ENCODE peak calls at places on chromosomes 13 and 19, in four cellular contexts. E, V, S and R are unnamed samples.

GRCh38 chr13:94435604-94436226 is 43.8 kb downstream of the DCT start:
- DNase-seq in E (no peak), V (no peak), S (peak; percentile 53), R (peak; percentile 41)

GRCh38 chr13:46278474-46278873 is 66.7 kb downstream of the LRRC63 start:
- DNase-seq in E (no peak), V (no peak), S (peak; percentile 6), R (no peak)

GRCh38 chr19:38693380-38694223 is 46.2 kb downstream of the ACTN4 start:
- DNase-seq in E (peak; percentile 47), S (peak; percentile 9), V (no peak), R (peak; percentile 67)

GRCh38 chr19:4284176-4284958 is 5.3 kb downstream of the SHD start:
- DNase-seq in V (no peak), E (no peak), S (peak; percentile 64), R (no peak)

GRCh38 chr13:83221813-83222241 is 660.4 kb downstream of the SLITRK1 start:
- DNase-seq in E (no peak), V (no peak), S (no peak), R (no peak)

GRCh38 chr19:4732680-4733114 is 9.1 kb upstream of the DPP9 start:
- DNase-seq in V (peak; percentile 42), S (peak; percentile 85), E (peak; percentile 33), R (peak; percentile 78)

GRCh38 chr13:70080030-70080429 is 27.6 kb upstream of the ATXN8OS start:
- DNase-seq in V (no peak), E (no peak), S (no peak), R (no peak)

GRCh38 chr13:36418022-36418805 is 14.1 kb upstream of the CCNA1 start:
- DNase-seq in E (no peak), S (no peak), V (no peak), R (no peak)

GRCh38 chr13:65613004-65613403 is 1617.1 kb downstream of the PCDH9 start:
- DNase-seq in V (no peak), E (no peak), S (peak; percentile 12), R (no peak)

GRCh38 chr13:94033830-94034642 is 445.4 kb downstream of the DCT start:
- DNase-seq in V (no peak), S (no peak), E (no peak), R (no peak)

GRCh38 chr13:95607363-95607762 is 37.1 kb downstream of the DZIP1 start:
- DNase-seq in S (no peak), V (no peak), E (no peak), R (no peak)

GRCh38 chr13:30408319-30409101 is 13.8 kb upstream of the UBE2L5 start:
- DNase-seq in S (peak; percentile 88), E (peak; percentile 97), V (peak; percentile 88), R (peak; percentile 91)

GRCh38 chr13:76820759-76821158 is 65.4 kb downstream of the KCTD12 start:
- DNase-seq in E (no peak), S (no peak), V (no peak), R (no peak)

GRCh38 chr19:10290439-10290875 is 705 bp downstream of the ICAM5 start:
- DNase-seq in S (no peak), V (no peak), E (no peak), R (no peak)

GRCh38 chr19:18639706-18640105 is 2.9 kb downstream of the KLHL26 start:
- DNase-seq in V (no peak), E (no peak), S (no peak), R (no peak)

GRCh38 chr13:74026753-74027152 is 107.5 kb downstream of the KLF12 start:
- DNase-seq in V (peak; percentile 64), E (no peak), S (peak; percentile 82), R (peak; percentile 41)

GRCh38 chr13:46134961-46135522 is 30.2 kb upstream of the CPB2 start:
- DNase-seq in E (no peak), S (no peak), V (no peak), R (no peak)

GRCh38 chr19:4343056-4343844 is at the start of gene MPND:
- DNase-seq in V (peak; percentile 84), S (peak; percentile 92), E (peak; percentile 86), R (peak; percentile 96)

GRCh38 chr13:51453959-51454703 is 1.3 kb upstream of the INTS6 start:
- DNase-seq in S (peak; percentile 55), V (no peak), E (no peak), R (peak; percentile 30)

GRCh38 chr13:36158606-36159005 is 27.4 kb upstream of the DCLK1 start:
- DNase-seq in S (no peak), E (no peak), V (no peak), R (no peak)

GRCh38 chr19:48798937-48799336 is 11.9 kb downstream of the BCAT2 start:
- DNase-seq in E (no peak), V (no peak), S (no peak), R (peak; percentile 17)

GRCh38 chr19:29623726-29624488 is 17.8 kb downstream of the POP4 start:
- DNase-seq in E (no peak), S (no peak), V (no peak), R (no peak)

GRCh38 chr13:89097994-89098393 is 1426.8 kb downstream of the SLITRK5 start:
- DNase-seq in S (no peak), E (no peak), V (no peak), R (no peak)

GRCh38 chr13:51910508-51910907 is 48.7 kb downstream of the CCDC70 start:
- DNase-seq in S (no peak), V (no peak), E (no peak), R (no peak)

GRCh38 chr19:16372065-16372915 is 47.7 kb downstream of the KLF2 start:
- DNase-seq in V (no peak), E (no peak), S (no peak), R (no peak)

GRCh38 chr19:11453468-11454341 is 18.3 kb downstream of the PRKCSH start:
- DNase-seq in E (no peak), V (no peak), S (peak; percentile 44), R (peak; percentile 80)

GRCh38 chr13:32252812-32253440 is 62.2 kb downstream of the ZAR1L start:
- DNase-seq in S (no peak), V (no peak), E (no peak), R (no peak)

GRCh38 chr13:35496011-35496410 is 19.5 kb upstream of the MAB21L1 start:
- DNase-seq in S (no peak), V (no peak), E (no peak), R (no peak)

GRCh38 chr19:34134190-34135032 is 37.9 kb upstream of the LSM14A start:
- DNase-seq in S (peak; percentile 93), V (peak; percentile 68), E (peak; percentile 82), R (peak; percentile 99)

GRCh38 chr19:30222428-30222873 is 149.7 kb upstream of the ZNF536 start:
- DNase-seq in S (no peak), E (peak; percentile 54), V (no peak), R (peak; percentile 76)

GRCh38 chr13:51067376-51068125 is 43.5 kb downstream of the C13orf42 start:
- DNase-seq in E (no peak), S (no peak), V (no peak), R (no peak)

GRCh38 chr13:53784331-53784730 is 755.7 kb downstream of the OLFM4 start:
- DNase-seq in S (no peak), E (no peak), V (no peak), R (no peak)

GRCh38 chr19:1935484-1936208 is 5.3 kb upstream of the CSNK1G2 start:
- DNase-seq in S (peak; percentile 75), V (no peak), E (no peak), R (no peak)

GRCh38 chr19:1933942-1934341 is 7.0 kb upstream of the CSNK1G2 start:
- DNase-seq in E (no peak), V (no peak), S (no peak), R (no peak)

GRCh38 chr19:1936916-1937610 is 3.9 kb upstream of the CSNK1G2 start:
- DNase-seq in S (no peak), E (no peak), V (no peak), R (no peak)

GRCh38 chr19:1938071-1938470 is 2.9 kb upstream of the CSNK1G2 start:
- DNase-seq in E (no peak), V (no peak), S (no peak), R (no peak)

GRCh38 chr19:1936430-1936829 is 4.5 kb upstream of the CSNK1G2 start:
- DNase-seq in V (no peak), E (no peak), S (no peak), R (no peak)
- TF ChIP-seq CTCF in V (no peak), E (no peak), S (no peak), R (no peak)

DNA sequence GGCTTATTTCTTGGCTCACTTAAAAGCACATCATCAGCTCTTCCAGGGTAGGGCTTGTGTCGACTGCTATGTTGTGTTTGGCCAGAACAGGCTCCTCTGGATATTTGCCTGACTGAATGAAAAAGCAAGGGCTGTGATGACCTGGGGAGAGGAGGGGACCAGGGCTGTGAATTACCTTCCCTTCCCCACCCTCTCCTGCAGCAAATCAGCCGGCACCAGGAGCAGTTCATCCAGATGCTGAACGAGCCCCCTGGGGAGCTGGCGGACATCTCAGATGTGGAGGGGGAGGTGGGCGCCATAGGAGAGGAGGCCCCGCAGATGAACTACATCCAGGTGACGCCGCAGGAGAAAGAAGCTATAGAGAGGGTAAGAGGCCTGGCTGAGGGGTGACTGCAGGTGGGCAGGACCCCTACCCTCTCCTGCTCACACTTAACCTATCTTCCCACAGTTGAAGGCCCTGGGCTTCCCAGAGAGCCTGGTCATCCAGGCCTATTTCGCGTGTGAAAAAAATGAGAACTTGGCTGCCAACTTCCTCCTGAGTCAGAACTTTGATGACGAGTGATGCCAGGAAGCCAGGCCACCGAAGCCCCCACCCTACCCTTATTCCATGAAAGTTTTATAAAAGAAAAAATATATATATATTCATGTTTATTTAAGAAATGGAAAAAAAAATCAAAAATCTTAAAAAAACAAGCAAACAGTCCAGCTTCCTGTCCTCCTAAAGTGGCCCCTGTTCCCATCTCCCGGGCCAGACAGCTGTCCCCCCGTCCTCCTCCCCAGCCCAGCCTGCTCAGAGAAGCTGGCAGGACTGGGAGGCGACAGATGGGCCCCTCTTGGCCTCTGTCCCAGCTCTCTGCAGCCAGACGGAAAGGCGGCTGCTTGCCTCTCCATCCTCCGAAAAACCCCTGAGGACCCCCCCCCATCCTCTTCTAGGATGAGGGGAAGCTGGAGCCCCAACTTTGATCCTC is 4.3 kb downstream of the GADD45GIP1 start:
- DNase-seq in E (no peak), V (no peak), S (no peak), R (no peak)
- TF ChIP-seq CTCF in E (no peak), V (no peak), S (no peak), R (no peak)

GRCh38 chr19:41479757-41480191 is 36.8 kb downstream of the ERICH4 start:
- DNase-seq in E (no peak), S (no peak), V (no peak), R (no peak)
- TF ChIP-seq CTCF in E (no peak), S (no peak), V (no peak), R (no peak)

DNA sequence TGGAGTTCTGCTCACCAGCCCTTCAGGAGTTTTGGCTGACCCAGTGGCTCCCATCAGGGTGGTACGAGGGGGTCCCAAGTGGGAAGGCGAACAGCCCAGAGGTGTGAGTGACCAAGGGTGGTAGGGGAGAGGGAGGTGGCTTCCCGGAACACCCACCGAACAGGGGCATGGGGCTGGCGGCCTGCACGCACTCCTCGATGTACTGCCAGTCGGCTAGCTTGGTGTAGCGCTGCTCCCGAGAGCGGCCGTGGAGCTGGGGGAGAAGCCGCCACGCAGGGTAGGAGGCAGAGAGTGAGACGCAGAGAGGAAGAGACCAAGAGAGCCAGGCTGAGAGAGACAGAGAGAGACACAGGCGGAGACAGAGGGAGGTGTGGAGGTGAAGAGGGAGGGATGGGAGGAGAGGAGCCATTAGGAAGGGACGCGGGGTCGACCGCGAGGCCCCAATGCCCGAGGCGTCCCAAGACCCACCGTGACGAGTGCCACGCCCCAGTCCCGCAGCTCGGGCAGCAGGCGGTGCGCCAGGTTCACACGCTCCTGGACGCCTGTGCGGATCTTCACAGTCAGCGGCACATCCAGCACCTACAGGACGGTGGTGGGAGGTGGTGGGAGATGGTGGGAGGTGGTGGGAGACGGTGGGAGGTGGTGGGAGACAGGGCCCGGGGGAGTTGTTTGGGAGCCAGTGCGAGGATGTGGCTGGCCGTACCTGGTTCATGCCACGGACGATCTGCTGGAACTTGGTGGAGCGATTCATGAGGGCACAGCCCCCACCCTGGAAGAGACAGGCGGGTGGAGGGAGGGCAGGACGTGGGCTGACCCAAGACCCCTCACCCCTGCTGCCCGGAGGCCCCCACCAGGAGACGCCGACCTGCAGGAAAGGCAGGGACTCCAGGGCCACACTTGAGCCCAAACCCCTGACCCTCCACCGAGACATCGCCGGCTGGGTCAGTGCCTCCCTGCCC is 2.3 kb upstream of the PRR22 start:
- DNase-seq in V (no peak), S (no peak), E (no peak), R (no peak)
- TF ChIP-seq CTCF in V (no peak), S (no peak), E (no peak), R (no peak)